ENCODE peak calls at places on chromosomes 3 and 15, in six cellular contexts. U is spleen, A is transverse colon, M is upper lobe of left lung, C is GM23338, H is suprapubic skin. F is an unnamed sample.

GRCh38 chr3:177944228-177944661 is 592.0 kb upstream of the KCNMB2 start:
- DNase-seq in M (no peak), A (no peak), U (no peak), H (no peak), C (no peak), F (no peak)

GRCh38 chr3:114121996-114122709 is 56.7 kb downstream of the DRD3 start:
- DNase-seq in A (no peak), M (no peak), C (no peak), U (no peak), H (no peak), F (no peak)

GRCh38 chr3:30527720-30528119 is 78.7 kb upstream of the TGFBR2 start:
- DNase-seq in M (no peak), U (no peak), A (no peak), H (no peak), C (no peak), F (no peak)

GRCh38 chr3:37466660-37467359 is 292.4 kb upstream of the LRRFIP2 start:
- DNase-seq in M (no peak), A (no peak), U (no peak), H (no peak), C (no peak), F (no peak)

GRCh38 chr15:31440754-31441298 is 114.2 kb downstream of the KLF13 start:
- DNase-seq in A (peak; percentile 64), H (peak; percentile 77), U (peak; percentile 91), C (peak; percentile 34), M (peak; percentile 75), F (peak; percentile 42)

GRCh38 chr15:91885054-91885453 is 31.5 kb downstream of the SLCO3A1 start:
- DNase-seq in C (no peak), U (no peak), A (no peak), M (no peak), H (no peak), F (no peak)

GRCh38 chr3:177050466-177051237 is 146.6 kb downstream of the TBL1XR1 start:
- DNase-seq in C (peak; percentile 36), H (no peak), A (no peak), U (no peak), M (no peak), F (no peak)

GRCh38 chr3:52456169-52456799 is 880 bp downstream of the NISCH start:
- DNase-seq in A (no peak), H (no peak), C (peak; percentile 59), U (peak; percentile 78), M (peak; percentile 37), F (no peak)

GRCh38 chr3:167684389-167684993 is 30.7 kb upstream of the WDR49 start:
- DNase-seq in M (peak; percentile 22), H (no peak), A (no peak), C (peak; percentile 88), U (no peak), F (no peak)

GRCh38 chr3:42094992-42095391 is 3.8 kb downstream of the TRAK1 start:
- DNase-seq in A (no peak), C (no peak), M (no peak), U (no peak), H (no peak), F (no peak)

GRCh38 chr15:69253156-69253555 is 45.6 kb upstream of the PAQR5 start:
- DNase-seq in A (no peak), M (no peak), C (no peak), U (no peak), H (no peak), F (no peak)

GRCh38 chr3:195909645-195910498 is 1.5 kb upstream of the TNK2 start:
- DNase-seq in U (peak; percentile 97), M (peak; percentile 91), H (peak; percentile 90), C (peak; percentile 82), A (peak; percentile 92), F (peak; percentile 92)

GRCh38 chr3:156483426-156483825 is 71.5 kb downstream of the SSR3 start:
- DNase-seq in M (no peak), A (no peak), C (no peak), U (no peak), H (no peak), F (no peak)

GRCh38 chr15:37973856-37974255 is 39.4 kb downstream of the TMCO5A start:
- DNase-seq in C (no peak), H (no peak), U (no peak), M (no peak), A (no peak), F (no peak)

GRCh38 chr3:81554348-81554747 is 207.1 kb downstream of the GBE1 start:
- DNase-seq in U (no peak), C (no peak), M (no peak), A (no peak), H (no peak), F (no peak)

GRCh38 chr3:66889758-66890576 is 108.1 kb upstream of the KBTBD8 start:
- DNase-seq in U (no peak), A (no peak), M (no peak), C (peak; percentile 9), H (no peak), F (no peak)

GRCh38 chr3:134659391-134660045 is 8.7 kb upstream of the KY start:
- DNase-seq in M (no peak), H (no peak), A (no peak), U (no peak), C (no peak), F (no peak)

GRCh38 chr3:10399634-10400033 is 78.7 kb upstream of the SEC13 start:
- DNase-seq in U (no peak), H (no peak), M (no peak), C (no peak), A (no peak), F (no peak)

GRCh38 chr3:107753494-107753893 is 230.7 kb downstream of the BBX start:
- DNase-seq in H (no peak), A (peak; percentile 29), M (no peak), C (peak; percentile 64), U (no peak), F (peak; percentile 35)

GRCh38 chr3:155766206-155766605 is 21.3 kb upstream of the PLCH1 start:
- DNase-seq in M (no peak), C (no peak), A (no peak), H (no peak), U (no peak), F (no peak)

GRCh38 chr3:80734955-80735354 is 967.2 kb upstream of the ROBO1 start:
- DNase-seq in M (no peak), H (no peak), A (no peak), C (no peak), U (no peak), F (no peak)

GRCh38 chr3:196638922-196639516 is 475 bp upstream of the NRROS start:
- DNase-seq in M (no peak), A (no peak), U (no peak), C (no peak), H (no peak), F (no peak)

GRCh38 chr15:77493324-77493907 is 72.7 kb downstream of the HMG20A start:
- DNase-seq in C (no peak), H (no peak), M (no peak), U (no peak), A (no peak), F (no peak)

GRCh38 chr3:56792201-56792600 is 9.5 kb downstream of the ARHGEF3 start:
- DNase-seq in C (no peak), H (no peak), A (no peak), U (no peak), M (no peak), F (no peak)

GRCh38 chr3:151283907-151284461 is 5.6 kb upstream of the P2RY14 start:
- DNase-seq in A (no peak), U (no peak), M (peak; percentile 28), C (no peak), H (no peak), F (peak; percentile 66)

GRCh38 chr3:34015204-34016142 is 217.0 kb downstream of the PDCD6IP start:
- DNase-seq in M (no peak), A (no peak), H (no peak), C (peak; percentile 79), U (no peak), F (no peak)

DNA sequence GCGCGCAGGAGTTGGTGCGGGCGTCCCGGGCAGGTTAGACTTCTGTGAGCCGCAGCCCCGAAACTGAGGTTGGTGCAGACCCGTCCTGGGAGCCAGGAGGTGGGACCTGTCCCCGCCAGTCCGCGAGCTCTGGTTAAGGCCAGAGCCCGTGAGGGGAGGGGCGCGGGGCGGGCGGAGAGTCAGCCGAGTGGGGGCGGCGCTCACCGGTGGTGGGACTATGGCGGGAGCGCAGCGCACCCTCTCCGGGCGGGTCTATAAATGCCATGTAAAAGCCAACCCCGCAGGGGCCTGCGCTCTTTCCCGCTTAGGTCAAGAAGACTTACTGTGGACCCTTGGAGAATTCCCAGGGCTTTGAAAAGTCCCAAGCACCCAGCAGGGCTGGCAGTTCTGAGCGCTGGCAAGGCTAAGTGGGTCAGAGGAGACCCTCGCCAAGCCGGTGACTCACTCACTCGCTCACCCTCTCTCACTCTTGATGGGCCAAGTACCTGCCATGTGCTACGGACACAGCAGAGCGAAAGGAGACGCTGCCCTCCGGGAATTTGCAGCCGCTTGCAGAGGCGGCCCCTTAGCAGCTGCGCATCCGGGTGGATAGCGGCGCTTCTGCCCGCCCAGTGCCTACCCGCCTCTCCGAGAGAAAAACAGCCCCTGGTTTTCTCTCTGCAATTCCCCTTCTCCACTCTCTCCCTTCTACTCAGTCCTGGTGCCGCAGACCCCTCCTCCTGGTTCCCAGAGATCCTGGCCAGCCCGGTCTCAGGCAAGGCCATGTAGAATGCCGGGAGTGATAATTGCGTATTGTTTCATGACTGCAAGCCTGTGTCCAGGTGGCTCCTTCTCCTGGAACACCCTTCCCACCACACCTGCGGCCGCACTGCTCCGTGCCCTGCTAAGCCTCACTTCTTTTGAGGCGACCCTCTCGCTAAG is at the start of gene ALDH1L1:
- DNase-seq in H (no peak), M (peak; percentile 73), A (peak; percentile 57), C (peak; percentile 75), U (no peak), F (peak; percentile 31)
- H3K4me3 ChIP-seq in H (peak within 1 kb of the TSS; percentile 53), M (peak within 1 kb of the TSS; percentile 53), A (peak within 1 kb of the TSS; percentile 51), C (peak within 1 kb of the TSS; percentile 83), U (peak within 1 kb of the TSS; percentile 56), F (peak within 1 kb of the TSS; percentile 58)

DNA sequence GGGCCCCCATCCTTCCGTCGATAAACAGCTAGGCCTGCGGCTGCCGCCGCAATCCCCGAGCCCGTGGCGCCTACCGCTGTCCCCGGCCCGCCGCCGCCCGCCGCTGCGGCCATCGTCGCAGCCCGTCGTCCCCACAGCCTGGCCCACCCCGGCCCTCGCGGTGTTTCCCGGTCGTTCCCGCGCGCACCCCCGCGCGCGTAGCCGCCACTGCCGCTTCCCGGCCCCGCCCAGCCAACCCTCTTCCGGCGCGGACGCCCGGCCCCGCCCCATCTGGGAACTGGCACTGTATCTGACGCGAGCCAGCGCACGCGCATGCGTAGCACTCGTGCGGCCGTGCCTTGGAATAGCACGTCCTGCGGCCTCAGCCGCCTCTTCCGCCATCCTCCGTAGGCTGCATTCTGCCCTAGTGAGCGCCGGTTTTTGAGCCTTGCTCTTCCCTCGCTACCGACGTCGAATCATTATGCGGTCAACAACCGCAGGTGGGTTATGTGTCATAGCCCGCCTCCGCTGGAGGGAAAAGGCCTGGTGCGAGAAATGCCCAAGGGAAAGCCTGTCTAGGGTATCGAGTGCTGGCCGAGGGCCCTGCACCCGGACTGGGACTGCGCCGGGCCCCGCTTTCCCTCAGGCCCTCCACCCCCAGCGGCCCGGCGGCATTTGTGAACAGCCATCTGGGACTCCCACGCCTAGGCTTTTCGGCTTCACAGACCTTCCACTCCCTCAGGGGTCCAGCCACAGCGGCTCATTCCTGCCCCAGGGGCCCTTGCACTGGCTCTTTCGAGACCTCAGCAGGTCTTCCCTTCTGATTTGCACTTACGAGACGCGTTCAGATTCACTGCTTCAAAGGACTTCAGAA is at the start of gene SMARCC1:
- DNase-seq in U (peak; percentile 100), C (peak; percentile 99), H (peak; percentile 98), M (peak; percentile 99), A (peak; percentile 99), F (peak; percentile 99)
- TF ChIP-seq POLR2AphosphoS5 in U (peak; percentile 99), C (peak; percentile 95), H (peak; percentile 96), M (peak; percentile 99), A (peak; percentile 96), F (peak; percentile 98)

GRCh38 chr3:190320594-190321362 is 1.5 kb downstream of the CLDN1 start:
- DNase-seq in U (no peak), H (no peak), C (no peak), M (no peak), A (no peak), F (no peak)
- H3K4me3 ChIP-seq in U (no peak overlapping the region), H (peak overlapping the region; percentile 70), C (peak overlapping the region; percentile 78), M (no peak overlapping the region), A (no peak overlapping the region), F (no peak overlapping the region)

GRCh38 chr3:123344175-123344908 is 104.5 kb downstream of the ADCY5 start:
- DNase-seq in H (peak; percentile 21), U (peak; percentile 9), A (no peak), C (peak; percentile 45), M (no peak), F (no peak)
- TF ChIP-seq POLR2AphosphoS5 in H (no peak), U (no peak), A (no peak), C (no peak), M (no peak), F (no peak)

F was measured in stomach.